ENCODE peak calls at places on chromosomes 6 and 20, in four cellular contexts. I is psoas muscle, X is astrocyte of the cerebellum, P is adrenal gland. Z is an unnamed sample.

GRCh38 chr6:111478064-111478476 is 4.9 kb downstream of the REV3L start:
- DNase-seq in I (no peak), X (no peak), P (no peak), Z (no peak)

GRCh38 chr6:39876111-39876510 is 58.2 kb downstream of the MOCS1 start:
- DNase-seq in I (no peak), X (no peak), P (no peak), Z (no peak)

GRCh38 chr20:50918403-50918802 is 12.8 kb downstream of the ADNP start:
- DNase-seq in I (no peak), X (no peak), P (no peak), Z (no peak)

GRCh38 chr6:169640347-169640972 is 61.4 kb downstream of the WDR27 start:
- DNase-seq in I (no peak), X (no peak), P (peak), Z (peak)

GRCh38 chr6:149766156-149766768 is 16.7 kb downstream of the PCMT1 start:
- DNase-seq in I (no peak), X (peak), P (peak), Z (peak)

GRCh38 chr6:140105857-140106256 is 731.4 kb upstream of the CITED2 start:
- DNase-seq in I (no peak), X (no peak), P (no peak), Z (no peak)

GRCh38 chr6:142297996-142298753 is 3.6 kb upstream of the ADGRG6 start:
- DNase-seq in I (no peak), X (no peak), P (no peak), Z (no peak)

GRCh38 chr6:53635322-53635721 is 30.2 kb downstream of the KLHL31 start:
- DNase-seq in I (no peak), X (no peak), P (no peak), Z (no peak)

GRCh38 chr20:39800548-39800947 is 838.4 kb downstream of the DHX35 start:
- DNase-seq in I (peak), X (peak), P (peak), Z (peak)

GRCh38 chr6:43616728-43617472 is 12.2 kb downstream of the GTPBP2 start:
- DNase-seq in I (no peak), X (no peak), P (no peak), Z (no peak)

GRCh38 chr20:46710149-46710913 is 882 bp downstream of the SLC2A10 start:
- DNase-seq in I (no peak), X (no peak), P (no peak), Z (no peak)

GRCh38 chr20:35866446-35867202 is 87.7 kb downstream of the SCAND1 start:
- DNase-seq in I (no peak), X (no peak), P (no peak), Z (peak)

GRCh38 chr20:64165866-64166600 is 1.8 kb downstream of the MYT1 start:
- DNase-seq in I (no peak), X (no peak), P (no peak), Z (no peak)

GRCh38 chr20:32764000-32764960 is 2.1 kb downstream of the DNMT3B start:
- DNase-seq in I (no peak), X (no peak), P (no peak), Z (no peak)

GRCh38 chr20:20010639-20011500 is 6.3 kb upstream of the NAA20 start:
- DNase-seq in I (no peak), X (peak), P (no peak), Z (peak)

GRCh38 chr20:36447101-36447500 is 94.2 kb upstream of the MYL9 start:
- DNase-seq in I (no peak), X (no peak), P (no peak), Z (no peak)

GRCh38 chr6:94270040-94270689 is 850.8 kb upstream of the EPHA7 start:
- DNase-seq in I (no peak), X (no peak), P (no peak), Z (no peak)

GRCh38 chr20:36094497-36094896 is 60.0 kb upstream of the EPB41L1 start:
- DNase-seq in I (no peak), X (no peak), P (no peak), Z (no peak)

GRCh38 chr6:39794231-39794630 is 2.1 kb downstream of the DAAM2 start:
- DNase-seq in I (no peak), X (no peak), P (no peak), Z (no peak)

GRCh38 chr6:41443616-41444525 is 102.3 kb upstream of the FOXP4 start:
- DNase-seq in I (peak), X (no peak), P (no peak), Z (no peak)

GRCh38 chr6:46290435-46290834 is 119.7 kb upstream of the ENPP5 start:
- DNase-seq in I (no peak), X (no peak), P (no peak), Z (no peak)

GRCh38 chr20:57432480-57432873 is 41.3 kb downstream of the RBM38 start:
- DNase-seq in I (peak), X (no peak), P (no peak), Z (no peak)

GRCh38 chr20:362271-363254 is 15.7 kb downstream of the NRSN2 start:
- DNase-seq in I (peak), X (no peak), P (peak), Z (no peak)

GRCh38 chr20:33191955-33192354 is 24.0 kb downstream of the BPIFA2 start:
- DNase-seq in I (no peak), X (no peak), P (no peak), Z (no peak)

GRCh38 chr6:81763051-81763450 is 10.6 kb upstream of the TENT5A start:
- DNase-seq in I (no peak), X (no peak), P (no peak), Z (no peak)

GRCh38 chr6:11714116-11714797 is 64.3 kb downstream of the ADTRP start:
- DNase-seq in I (no peak), X (no peak), P (no peak), Z (no peak)

GRCh38 chr6:3294921-3295871 is 36.4 kb downstream of the PSMG4 start:
- DNase-seq in I (peak), X (no peak), P (no peak), Z (no peak)

GRCh38 chr6:108737594-108738546 is 110.4 kb upstream of the ARMC2 start:
- DNase-seq in I (no peak), X (peak), P (no peak), Z (peak)

GRCh38 chr20:24033151-24033550 is 44.6 kb upstream of the GGTLC1 start:
- DNase-seq in I (no peak), X (no peak), P (no peak), Z (no peak)

GRCh38 chr20:56736285-56736857 is 107.3 kb downstream of the TFAP2C start:
- DNase-seq in I (no peak), X (no peak), P (no peak), Z (no peak)

GRCh38 chr6:112286010-112286409 is 31.6 kb upstream of the LAMA4 start:
- DNase-seq in I (no peak), X (no peak), P (no peak), Z (no peak)

GRCh38 chr6:33251390-33252012 is 20.2 kb downstream of the VPS52 start:
- DNase-seq in I (no peak), X (no peak), P (no peak), Z (no peak)

GRCh38 chr6:83057705-83058321 is 7.8 kb downstream of the UBE3D start:
- DNase-seq in I (no peak), X (no peak), P (peak), Z (no peak)

GRCh38 chr20:57772349-57772964 is 62.6 kb upstream of the PMEPA1 start:
- DNase-seq in I (no peak), X (no peak), P (no peak), Z (peak)

GRCh38 chr6:8269856-8270454 is 165.4 kb downstream of the SLC35B3 start:
- DNase-seq in I (no peak), X (no peak), P (no peak), Z (no peak)

GRCh38 chr20:25278636-25279361 is 30.9 kb downstream of the PYGB start:
- DNase-seq in I (peak), X (no peak), P (peak), Z (no peak)

GRCh38 chr6:10202111-10202510 is 212.8 kb downstream of the TFAP2A start:
- DNase-seq in I (no peak), X (no peak), P (no peak), Z (no peak)

DNA sequence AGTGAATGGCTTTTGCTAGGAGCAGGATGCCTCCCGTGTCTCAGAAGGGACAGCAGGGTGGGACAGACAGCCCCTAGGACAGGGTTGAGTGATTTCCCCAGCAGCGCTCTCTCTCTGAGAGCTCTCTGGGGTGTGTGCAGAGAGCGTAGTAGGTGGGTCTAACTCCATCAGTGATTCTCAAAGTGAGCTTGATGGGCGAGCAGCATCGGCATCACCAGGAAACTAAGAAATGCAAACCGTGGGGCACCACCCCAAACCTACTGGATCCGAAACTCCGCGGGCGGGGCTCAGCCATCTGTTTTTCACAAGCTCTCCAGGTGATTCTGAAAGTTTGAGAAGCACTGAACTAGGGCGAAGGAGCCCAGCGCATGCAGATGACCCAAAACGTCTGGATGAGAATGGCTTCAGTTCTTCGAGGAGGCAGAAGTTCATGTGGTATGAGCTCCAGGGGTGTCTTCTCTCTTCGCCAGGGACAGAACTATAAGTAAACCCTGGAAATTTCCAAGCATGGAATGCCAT is 119.6 kb upstream of the RNF24 start:
- DNase-seq in I (no peak), X (no peak), P (no peak), Z (no peak)
- H3K4me3 ChIP-seq in I (no peak), X (no peak), P (no peak), Z (no peak)

GRCh38 chr6:5814116-5814515 is 192.6 kb downstream of the NRN1 start:
- DNase-seq in I (no peak), X (no peak), P (no peak), Z (no peak)

GRCh38 chr6:5813625-5814027 is 193.1 kb downstream of the NRN1 start:
- DNase-seq in I (no peak), X (no peak), P (no peak), Z (no peak)

GRCh38 chr6:5817869-5818268 is 188.9 kb downstream of the NRN1 start:
- DNase-seq in I (no peak), X (no peak), P (no peak), Z (no peak)

DNA sequence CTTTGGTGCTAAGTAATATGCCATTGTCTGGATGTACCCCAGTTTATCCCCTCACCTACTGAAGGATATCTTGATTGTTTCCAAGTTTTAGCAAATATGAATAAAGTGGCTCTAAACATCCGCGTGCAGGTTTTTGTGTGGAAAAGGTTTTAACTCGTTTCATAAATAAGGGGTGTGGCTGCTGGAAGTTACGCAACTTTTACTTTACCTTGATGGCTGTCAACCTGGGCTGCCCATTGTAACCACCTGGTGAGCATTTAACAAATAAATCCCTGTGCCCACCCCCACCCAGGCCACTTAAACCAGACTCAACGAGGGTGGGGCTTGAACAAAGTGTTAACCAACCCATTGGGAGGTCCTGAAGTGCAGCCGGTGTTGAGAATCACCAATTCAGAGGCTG is 187.8 kb downstream of the NRN1 start:
- DNase-seq in I (no peak), X (no peak), P (no peak), Z (no peak)
- H3K4me3 ChIP-seq in I (no peak), X (no peak), P (no peak), Z (no peak)

GRCh38 chr6:24517659-24518538 is 23.1 kb downstream of the ALDH5A1 start:
- DNase-seq in I (no peak), X (no peak), P (no peak), Z (no peak)

DNA sequence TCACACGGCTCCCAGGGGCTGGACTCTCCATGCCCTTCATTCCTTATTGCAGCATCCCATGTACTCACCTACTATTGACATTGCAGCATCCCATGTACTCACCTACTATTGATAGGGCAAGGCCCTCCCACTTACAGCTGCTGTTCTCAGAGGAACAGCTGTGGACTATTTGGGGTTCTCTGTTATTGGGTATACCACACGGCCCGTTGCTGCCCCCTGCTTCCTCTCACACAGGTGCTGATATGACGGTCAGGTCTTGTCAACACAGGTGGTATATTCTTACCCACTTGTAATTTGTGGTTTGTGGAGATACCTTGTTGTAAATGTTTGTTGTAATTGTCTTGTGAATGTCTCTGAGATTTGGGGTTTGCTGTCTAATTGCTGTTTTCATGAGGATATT is 18.8 kb downstream of the ALDH5A1 start:
- DNase-seq in I (no peak), X (no peak), P (no peak), Z (no peak)
- H3K4me3 ChIP-seq in I (no peak), X (no peak), P (no peak), Z (no peak)

DNA sequence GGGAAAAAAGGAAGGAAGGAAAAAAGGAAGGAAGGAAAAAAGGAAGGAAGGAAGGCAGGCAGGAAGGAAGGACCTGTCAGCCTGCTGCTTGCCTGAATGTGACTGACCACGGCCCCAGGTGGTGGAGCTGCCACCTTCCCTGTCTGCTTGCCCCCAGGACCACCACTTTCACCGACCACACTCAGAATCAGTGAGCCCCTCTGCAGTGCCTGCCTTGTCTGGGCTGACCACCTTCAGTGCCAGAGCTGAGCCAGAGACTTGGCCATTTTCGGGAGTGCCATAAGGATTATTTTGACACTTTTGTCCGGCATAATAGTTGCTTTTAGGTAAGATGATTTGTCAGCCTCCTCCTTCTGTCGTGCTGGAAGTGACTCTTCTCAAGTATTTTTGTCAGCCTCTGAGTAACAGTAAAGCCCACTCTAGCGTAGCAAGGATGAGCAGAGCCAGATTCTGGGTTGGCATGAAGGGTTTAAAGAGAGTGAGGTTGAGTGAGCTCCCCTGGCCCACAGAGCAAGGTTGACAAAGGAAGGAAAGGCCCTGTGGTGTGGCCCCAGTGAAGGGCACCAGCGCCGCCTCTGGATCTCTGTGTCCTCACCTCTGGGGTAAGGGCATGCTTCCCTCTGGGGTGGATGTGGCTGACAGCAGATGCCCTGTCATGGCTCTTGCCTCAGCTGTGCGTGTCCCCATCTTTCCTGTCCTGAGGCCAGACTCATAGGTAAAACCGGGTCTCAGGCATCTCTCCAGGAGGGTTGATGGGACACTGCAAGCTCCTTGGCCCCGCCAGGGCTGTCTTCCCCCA is 214.7 kb upstream of the FOXQ1 start:
- DNase-seq in I (no peak), X (no peak), P (no peak), Z (no peak)
- H3K4me3 ChIP-seq in I (no peak), X (no peak), P (no peak), Z (no peak)

GRCh38 chr6:56949925-56950495 is 4.9 kb upstream of the BEND6 start:
- DNase-seq in I (no peak), X (no peak), P (no peak), Z (no peak)
- H3K4me3 ChIP-seq in I (no peak), X (no peak), P (no peak), Z (no peak)

Z was measured in AG09309.